ENCODE peak calls at places on chromosome 2, in seven cellular contexts. N is endothelial cell, A is epithelial cell of esophagus, W is bronchial epithelial cell, H is left kidney, S is non-pigmented ciliary epithelial cell, X is neural crest cell. Y is an unnamed sample.

GRCh38 chr2:68024450-68024849 is 38.4 kb downstream of the C1D start:
- DNase-seq in S (no peak), A (no peak), H (no peak), N (no peak), X (no peak), W (no peak), Y (no peak)

GRCh38 chr2:230205034-230205433 is 14.8 kb downstream of the SP110 start:
- DNase-seq in W (peak), A (peak), N (no peak), X (no peak), H (peak), S (no peak), Y (no peak)

GRCh38 chr2:39240758-39241157 is 3.0 kb downstream of the CDKL4 start:
- DNase-seq in X (no peak), H (no peak), N (no peak), A (no peak), W (no peak), S (no peak), Y (no peak)

GRCh38 chr2:236552586-236552985 is 17.0 kb upstream of the ACKR3 start:
- DNase-seq in W (no peak), X (no peak), A (no peak), H (no peak), S (no peak), N (no peak), Y (no peak)

GRCh38 chr2:225895126-225895525 is 495.6 kb downstream of the NYAP2 start:
- DNase-seq in X (no peak), A (no peak), H (no peak), N (no peak), W (peak), S (no peak), Y (no peak)

GRCh38 chr2:39455826-39456225 is 18.7 kb upstream of the MAP4K3 start:
- DNase-seq in X (no peak), W (no peak), H (no peak), A (no peak), N (no peak), S (peak), Y (no peak)

GRCh38 chr2:86552889-86553288 is 10.4 kb downstream of the CHMP3 start:
- DNase-seq in S (no peak), H (no peak), X (no peak), N (no peak), A (no peak), W (no peak), Y (no peak)

GRCh38 chr2:149040451-149040850 is 2.0 kb downstream of the LYPD6B start:
- DNase-seq in X (peak), W (no peak), A (peak), H (peak), S (no peak), N (peak), Y (no peak)

GRCh38 chr2:133871810-133872209 is 303.5 kb upstream of the NCKAP5 start:
- DNase-seq in S (no peak), N (no peak), W (peak), H (no peak), A (peak), X (no peak), Y (no peak)

GRCh38 chr2:132779206-132779605 is 109.2 kb upstream of the LYPD1 start:
- DNase-seq in H (no peak), S (no peak), W (no peak), A (no peak), N (no peak), X (no peak), Y (no peak)

Y was measured in NCI-H1436 treated with DMSO at 0.1 percent for 48 hours.